ENCODE peak calls at places on chromosomes 13 and 19, in ten cellular contexts. P is CD8-positive, alpha-beta T cell; H is pancreas; L is left ventricle myocardium inferior; V is Karpas-422; E is neural progenitor cell; N is cardiac muscle cell; D is neuronal stem cell; S is osteoblast; R is Peyer's patch. Z is an unnamed sample. For H3K4me1, the result is how much of the 10 kb centered on the place peaks cover.

GRCh38 chr19:12617646-12618045 is 6.9 kb downstream of the ZNF791 start:
- DNase-seq in N (no peak), H (no peak), L (no peak), S (no peak), E (no peak), P (no peak), R (no peak), V (no peak), D (no peak), Z (no peak)

GRCh38 chr19:36136975-36137686 is 2.7 kb upstream of the CAPNS1 start:
- DNase-seq in P (no peak), R (peak), V (peak), N (no peak), L (peak), S (peak), H (peak), E (no peak), D (no peak), Z (no peak)

GRCh38 chr13:95516021-95516420 is 36.5 kb upstream of the CLDN10 start:
- DNase-seq in D (no peak), L (no peak), P (no peak), V (no peak), R (no peak), E (no peak), N (no peak), H (no peak), S (no peak), Z (no peak)

GRCh38 chr19:52992109-52993004 is 21.4 kb upstream of the ERVV-1 start:
- DNase-seq in H (peak), P (no peak), N (peak), S (no peak), D (no peak), L (peak), R (peak), V (no peak), E (peak), Z (no peak)

GRCh38 chr13:108496364-108497215 is 132.8 kb upstream of the MYO16 start:
- DNase-seq in R (no peak), D (peak), L (no peak), N (peak), S (no peak), V (no peak), H (no peak), E (peak), P (no peak), Z (no peak)

GRCh38 chr13:28408235-28408848 is 86.6 kb downstream of the FLT1 start:
- DNase-seq in L (peak), P (no peak), D (no peak), V (no peak), S (no peak), N (peak), R (peak), E (no peak), H (no peak), Z (no peak)

GRCh38 chr13:73215807-73216206 is 157.0 kb downstream of the KLF5 start:
- DNase-seq in E (no peak), V (no peak), D (no peak), P (no peak), S (peak), H (no peak), L (no peak), N (no peak), R (no peak), Z (no peak)

GRCh38 chr19:33301011-33301899 is 1.1 kb downstream of the CEBPA start:
- DNase-seq in S (peak), L (no peak), R (peak), V (no peak), H (peak), D (no peak), P (no peak), N (peak), E (peak), Z (no peak)

GRCh38 chr13:100396771-100397170 is 191.8 kb downstream of the GGACT start:
- DNase-seq in H (no peak), V (peak), P (no peak), S (no peak), N (no peak), R (no peak), D (no peak), E (peak), L (no peak), Z (no peak)

GRCh38 chr19:43704002-43704705 is 11.7 kb upstream of the IRGC start:
- DNase-seq in R (peak), P (no peak), N (no peak), L (no peak), E (no peak), D (no peak), S (no peak), H (no peak), V (no peak), Z (no peak)

GRCh38 chr13:112959206-112959605 is 9.8 kb upstream of the MCF2L start:
- DNase-seq in N (no peak), L (peak), D (no peak), H (no peak), E (no peak), S (peak), R (peak), P (no peak), V (no peak), Z (no peak)

GRCh38 chr13:86960876-86961275 is 710.3 kb upstream of the SLITRK5 start:
- DNase-seq in E (no peak), H (no peak), D (no peak), V (no peak), R (no peak), L (no peak), S (no peak), N (no peak), P (no peak), Z (no peak)

GRCh38 chr19:7349961-7350711 is 1.4 kb downstream of the ARHGEF18 start:
- DNase-seq in D (no peak), E (no peak), L (no peak), P (peak), V (no peak), H (no peak), N (no peak), R (peak), S (no peak), Z (no peak)
- H3K4me1 ChIP-seq in D (under half), E (under half), L (under half), P (half or more), V (under half), H (under half), N (under half), R (under half), S (under half), Z (under half)

GRCh38 chr13:114067381-114067885 is 65.0 kb downstream of the RASA3 start:
- DNase-seq in R (no peak), H (no peak), P (no peak), S (peak), D (no peak), E (no peak), V (peak), N (no peak), L (no peak), Z (no peak)
- H3K4me3 ChIP-seq in R (no peak), H (no peak), P (peak), S (peak), D (no peak), E (no peak), V (peak), N (no peak), L (no peak), Z (no peak)

DNA sequence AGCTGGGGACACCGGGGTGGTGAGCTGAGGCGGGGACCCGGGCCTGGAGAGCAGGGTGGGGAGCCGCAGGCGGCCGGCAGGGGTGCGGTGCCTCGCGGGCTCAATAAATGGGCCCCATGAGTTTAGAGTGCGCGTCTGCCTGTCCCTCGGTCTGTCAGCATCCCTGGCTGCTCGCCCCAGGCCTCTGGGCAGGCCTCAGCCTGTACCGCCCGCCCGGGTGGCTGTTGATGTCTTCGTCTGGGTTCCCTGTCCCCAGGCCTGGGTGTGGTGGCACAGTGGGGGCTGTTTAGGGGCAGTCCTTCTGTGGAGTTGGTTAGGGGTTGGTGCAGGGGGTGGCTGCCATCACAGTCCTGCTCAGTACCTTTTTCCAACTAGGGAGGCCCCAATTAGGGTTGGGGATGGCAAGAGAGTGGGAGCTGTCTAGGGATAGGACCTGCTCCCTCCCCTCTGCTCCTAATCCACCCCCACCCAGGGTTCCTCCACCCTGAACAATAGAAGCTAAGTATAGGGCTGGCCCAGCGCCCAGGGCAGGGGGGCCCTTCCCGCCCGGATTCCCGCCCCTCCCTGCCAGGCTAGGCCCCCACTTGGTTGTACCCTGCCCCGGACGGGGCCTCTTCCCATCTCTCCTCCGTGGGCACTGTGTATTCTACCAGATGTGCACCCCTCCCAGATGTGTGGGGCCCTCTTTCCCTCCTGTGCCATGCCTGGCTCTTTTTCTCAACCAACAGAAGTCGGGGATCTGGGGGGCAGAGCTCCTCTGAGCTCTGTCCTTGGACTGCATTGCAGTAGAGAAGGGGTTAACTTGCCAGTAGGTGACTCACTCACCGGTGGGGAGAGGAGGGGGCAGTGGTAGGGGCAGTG is 12.4 kb downstream of the CIC start:
- DNase-seq in P (no peak), E (peak), R (peak), S (no peak), D (peak), N (peak), V (peak), H (peak), L (peak), Z (peak)
- H3K4me1 ChIP-seq in P (half or more), E (under half), R (under half), S (half or more), D (under half), N (half or more), V (half or more), H (under half), L (half or more), Z (under half)

DNA sequence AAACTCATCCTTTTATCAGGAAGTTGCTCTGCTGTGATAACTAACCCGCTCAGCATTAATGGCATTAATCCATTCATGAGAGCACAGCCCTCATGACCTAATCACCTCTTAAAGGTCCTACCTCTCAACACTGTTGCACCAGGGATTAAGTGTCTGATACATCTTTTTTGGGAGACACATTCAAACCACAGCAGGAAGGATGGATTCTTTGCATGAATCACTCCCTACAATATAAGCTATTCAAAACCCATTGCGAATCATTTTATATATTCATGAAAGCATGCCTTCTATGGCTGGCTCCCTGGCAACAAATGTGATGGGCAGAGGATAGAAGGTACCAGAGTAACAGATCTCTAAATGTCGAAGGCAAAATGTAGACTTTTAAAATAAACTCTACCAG is 27.6 kb downstream of the ARL11 start:
- DNase-seq in P (no peak), E (no peak), R (no peak), D (no peak), V (no peak), H (no peak), L (no peak), N (no peak), S (no peak), Z (no peak)
- H3K4me3 ChIP-seq in P (no peak), E (no peak), R (no peak), D (no peak), V (no peak), H (no peak), L (no peak), N (no peak), S (no peak), Z (no peak)

GRCh38 chr19:37933965-37934364 is 27.0 kb downstream of the SIPA1L3 start:
- DNase-seq in D (no peak), S (no peak), R (peak), E (no peak), N (peak), P (no peak), L (peak), H (no peak), V (no peak), Z (no peak)
- H3K4me1 ChIP-seq in D (under half), S (under half), R (under half), E (under half), N (under half), P (under half), L (under half), H (under half), V (under half), Z (under half)

GRCh38 chr19:17479325-17479791 is 9.0 kb downstream of the SLC27A1 start:
- DNase-seq in S (peak), V (peak), R (no peak), E (no peak), L (no peak), N (no peak), D (no peak), H (no peak), P (no peak), Z (no peak)
- H3K4me3 ChIP-seq in S (peak), V (no peak), R (no peak), E (no peak), L (no peak), N (no peak), D (no peak), H (no peak), P (no peak), Z (no peak)

GRCh38 chr19:32018014-32018413 is 327.4 kb upstream of the ZNF507 start:
- DNase-seq in P (no peak), D (no peak), V (no peak), R (no peak), E (no peak), S (peak), N (no peak), L (no peak), H (no peak), Z (no peak)
- H3K4me1 ChIP-seq in P (under half), D (under half), V (under half), R (under half), E (under half), S (under half), N (under half), L (under half), H (under half), Z (under half)

GRCh38 chr13:24894277-24894971 is 130.5 kb downstream of the RNF17 start:
- DNase-seq in E (no peak), L (no peak), P (no peak), H (no peak), D (no peak), R (no peak), N (no peak), V (no peak), S (no peak), Z (no peak)
- H3K4me3 ChIP-seq in E (no peak), L (no peak), P (no peak), H (no peak), D (no peak), R (no peak), N (no peak), V (no peak), S (no peak), Z (no peak)

DNA sequence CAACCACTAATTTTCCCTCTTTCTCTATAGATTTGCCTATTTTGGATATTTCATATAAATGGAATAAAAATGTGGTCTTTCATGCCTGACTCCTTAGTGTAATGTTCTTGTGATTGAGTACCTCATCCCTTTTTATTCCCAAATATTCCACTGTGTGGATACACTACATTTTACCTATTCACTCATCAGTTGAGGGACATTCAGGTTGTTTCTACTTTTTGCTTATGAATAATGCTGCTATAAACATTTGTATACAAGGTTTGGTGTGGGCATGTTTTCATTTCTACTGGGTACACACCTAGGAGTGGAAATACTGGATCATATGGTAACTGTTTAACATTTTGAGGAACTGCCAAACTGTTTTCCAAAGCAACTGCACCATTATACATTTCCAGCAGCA is 5.1 kb upstream of the WBP4 start:
- DNase-seq in R (no peak), S (peak), N (no peak), L (no peak), P (no peak), E (no peak), D (no peak), H (no peak), V (no peak), Z (no peak)
- H3K4me1 ChIP-seq in R (under half), S (under half), N (under half), L (half or more), P (under half), E (under half), D (under half), H (under half), V (under half), Z (under half)

GRCh38 chr19:39968789-39969188 is 2.2 kb upstream of the PSMC4 start:
- DNase-seq in H (no peak), S (no peak), V (no peak), N (no peak), D (no peak), L (no peak), E (no peak), P (no peak), R (no peak), Z (no peak)
- H3K4me3 ChIP-seq in H (no peak), S (no peak), V (no peak), N (no peak), D (no peak), L (no peak), E (no peak), P (no peak), R (no peak), Z (no peak)

Z was measured in BE2C.